ENCODE peak calls at places on chromosomes 12 and 14, in five cellular contexts. One of them, this sample, is unnamed.

GRCh38 chr12:65306229-65306602 is 27.7 kb downstream of the MSRB3 start:
- DNase-seq in neuronal stem cell: no peak
- DNase-seq in WERI-Rb-1: no peak
- DNase-seq in cardiac muscle cell: no peak
- DNase-seq in PC-3: peak; percentile 17
- DNase-seq in this sample: no peak

GRCh38 chr12:13905795-13906194 is 75.6 kb downstream of the GRIN2B start:
- DNase-seq in neuronal stem cell: no peak
- DNase-seq in WERI-Rb-1: no peak
- DNase-seq in cardiac muscle cell: no peak
- DNase-seq in PC-3: no peak
- DNase-seq in this sample: no peak

GRCh38 chr12:1796515-1797010 is 23.8 kb upstream of the LRTM2 start:
- DNase-seq in neuronal stem cell: no peak
- DNase-seq in WERI-Rb-1: no peak
- DNase-seq in cardiac muscle cell: no peak
- DNase-seq in PC-3: no peak
- DNase-seq in this sample: no peak

GRCh38 chr12:98424726-98425401 is 90.5 kb upstream of the TMPO start:
- DNase-seq in neuronal stem cell: peak; percentile 37
- DNase-seq in WERI-Rb-1: peak; percentile 64
- DNase-seq in cardiac muscle cell: peak; percentile 80
- DNase-seq in PC-3: peak; percentile 89
- DNase-seq in this sample: peak; percentile 74

GRCh38 chr14:67532998-67533753 is at the start of gene PLEKHH1:
- DNase-seq in neuronal stem cell: peak; percentile 61
- DNase-seq in WERI-Rb-1: peak; percentile 76
- DNase-seq in cardiac muscle cell: peak; percentile 87
- DNase-seq in PC-3: peak; percentile 80
- DNase-seq in this sample: peak; percentile 88

GRCh38 chr14:102805454-102805891 is 28.2 kb downstream of the TRAF3 start:
- DNase-seq in neuronal stem cell: no peak
- DNase-seq in WERI-Rb-1: no peak
- DNase-seq in cardiac muscle cell: no peak
- DNase-seq in PC-3: peak; percentile 21
- DNase-seq in this sample: no peak

GRCh38 chr12:11787437-11787836 is 138.0 kb downstream of the ETV6 start:
- DNase-seq in neuronal stem cell: no peak
- DNase-seq in WERI-Rb-1: no peak
- DNase-seq in cardiac muscle cell: no peak
- DNase-seq in PC-3: no peak
- DNase-seq in this sample: no peak

GRCh38 chr14:87407344-87407743 is 585.6 kb downstream of the GALC start:
- DNase-seq in neuronal stem cell: no peak
- DNase-seq in WERI-Rb-1: no peak
- DNase-seq in cardiac muscle cell: peak; percentile 18
- DNase-seq in PC-3: no peak
- DNase-seq in this sample: no peak

GRCh38 chr12:54412348-54412747 is 6.7 kb downstream of the ITGA5 start:
- DNase-seq in neuronal stem cell: no peak
- DNase-seq in WERI-Rb-1: no peak
- DNase-seq in cardiac muscle cell: no peak
- DNase-seq in PC-3: no peak
- DNase-seq in this sample: no peak

GRCh38 chr12:54412786-54413185 is 6.3 kb downstream of the ITGA5 start:
- DNase-seq in neuronal stem cell: no peak
- DNase-seq in WERI-Rb-1: no peak
- DNase-seq in cardiac muscle cell: no peak
- DNase-seq in PC-3: no peak
- DNase-seq in this sample: no peak

GRCh38 chr12:54407183-54407905 is 11.7 kb downstream of the ITGA5 start:
- DNase-seq in neuronal stem cell: no peak
- DNase-seq in WERI-Rb-1: no peak
- DNase-seq in cardiac muscle cell: no peak
- DNase-seq in PC-3: no peak
- DNase-seq in this sample: no peak

GRCh38 chr12:54411398-54412241 is 7.4 kb downstream of the ITGA5 start:
- DNase-seq in neuronal stem cell: no peak
- DNase-seq in WERI-Rb-1: no peak
- DNase-seq in cardiac muscle cell: no peak
- DNase-seq in PC-3: peak; percentile 87
- DNase-seq in this sample: no peak

DNA sequence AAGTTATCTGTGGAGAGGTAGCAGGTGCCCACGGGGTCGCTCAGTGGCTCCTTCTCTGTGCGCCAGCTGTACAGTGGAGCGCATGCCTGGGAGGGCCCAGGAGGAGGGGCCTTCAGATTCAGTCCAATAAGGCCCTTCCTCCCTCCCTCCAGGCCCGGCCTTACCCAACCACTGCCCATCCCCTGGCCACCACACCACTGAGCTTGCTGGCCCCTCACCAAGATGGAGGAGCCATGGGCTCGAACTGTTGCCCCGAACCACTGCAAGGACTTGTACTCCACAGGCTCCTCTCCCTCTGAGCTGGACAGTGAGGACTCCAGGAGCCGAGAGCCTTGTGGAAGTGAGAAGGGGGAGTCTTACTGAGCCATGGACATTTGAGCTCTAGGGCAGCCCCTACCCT is 9.8 kb downstream of the ITGA5 start:
- DNase-seq in neuronal stem cell: no peak
- DNase-seq in WERI-Rb-1: no peak
- DNase-seq in cardiac muscle cell: no peak
- DNase-seq in PC-3: no peak
- DNase-seq in this sample: no peak
- H3K36me3 ChIP-seq in neuronal stem cell: peaks cover 39% of the 10 kb centered on the region
- H3K36me3 ChIP-seq in WERI-Rb-1: peaks cover 13% of the 10 kb centered on the region
- H3K36me3 ChIP-seq in cardiac muscle cell: peaks cover 28% of the 10 kb centered on the region
- H3K36me3 ChIP-seq in PC-3: peaks cover under 1% of the 10 kb centered on the region
- H3K36me3 ChIP-seq in this sample: no peaks in the 10 kb centered on the region

GRCh38 chr14:61188936-61189808 is 92.0 kb downstream of the TMEM30B start:
- DNase-seq in neuronal stem cell: peak; percentile 29
- DNase-seq in WERI-Rb-1: no peak
- DNase-seq in cardiac muscle cell: peak; percentile 67
- DNase-seq in PC-3: peak; percentile 84
- DNase-seq in this sample: peak; percentile 82
- H3K36me3 ChIP-seq in neuronal stem cell: no peaks in the 10 kb centered on the region
- H3K36me3 ChIP-seq in WERI-Rb-1: no peaks in the 10 kb centered on the region
- H3K36me3 ChIP-seq in cardiac muscle cell: no peaks in the 10 kb centered on the region
- H3K36me3 ChIP-seq in PC-3: no peaks in the 10 kb centered on the region
- H3K36me3 ChIP-seq in this sample: no peaks in the 10 kb centered on the region

GRCh38 chr14:39122330-39123138 is 8.4 kb downstream of the GEMIN2 start:
- DNase-seq in neuronal stem cell: no peak
- DNase-seq in WERI-Rb-1: no peak
- DNase-seq in cardiac muscle cell: no peak
- DNase-seq in PC-3: no peak
- DNase-seq in this sample: no peak
- H3K36me3 ChIP-seq in neuronal stem cell: peaks cover 88% of the 10 kb centered on the region
- H3K36me3 ChIP-seq in WERI-Rb-1: peaks cover 45% of the 10 kb centered on the region
- H3K36me3 ChIP-seq in cardiac muscle cell: peaks cover 46% of the 10 kb centered on the region
- H3K36me3 ChIP-seq in PC-3: peaks cover 28% of the 10 kb centered on the region
- H3K36me3 ChIP-seq in this sample: peaks cover 9% of the 10 kb centered on the region

DNA sequence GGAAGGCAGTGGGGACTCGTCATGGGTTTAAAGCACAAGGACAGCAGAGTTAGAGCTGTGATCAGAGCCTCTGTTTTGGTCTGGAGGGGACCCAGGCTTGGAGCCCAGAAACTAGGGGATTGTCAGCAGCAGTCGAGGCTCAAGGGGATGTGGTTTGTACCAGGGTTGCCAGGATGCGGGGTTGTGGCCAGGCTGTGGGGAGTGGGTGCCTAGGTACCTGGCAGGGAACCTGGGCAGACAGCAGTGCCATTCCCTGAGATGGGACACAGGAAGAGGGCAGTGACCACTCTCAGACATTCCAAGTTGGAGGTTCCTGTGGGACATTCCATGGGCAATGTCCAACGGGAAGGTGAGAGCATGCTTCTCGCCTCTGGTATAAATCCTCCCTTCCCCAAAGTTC is 222.3 kb downstream of the SLC41A2 start:
- DNase-seq in neuronal stem cell: no peak
- DNase-seq in WERI-Rb-1: no peak
- DNase-seq in cardiac muscle cell: no peak
- DNase-seq in PC-3: no peak
- DNase-seq in this sample: no peak
- H3K36me3 ChIP-seq in neuronal stem cell: no peaks in the 10 kb centered on the region
- H3K36me3 ChIP-seq in WERI-Rb-1: no peaks in the 10 kb centered on the region
- H3K36me3 ChIP-seq in cardiac muscle cell: no peaks in the 10 kb centered on the region
- H3K36me3 ChIP-seq in PC-3: no peaks in the 10 kb centered on the region
- H3K36me3 ChIP-seq in this sample: no peaks in the 10 kb centered on the region

This sample was measured in neural progenitor cell.